ENCODE peak calls at places on chromosomes 5 and 9, in ten cellular contexts. L is ascending aorta, M is WTC11, X is endothelial cell, B is suprapubic skin, N is foreskin fibroblast, F is mucosa of descending colon, I is cardiac fibroblast, A is cardiac muscle cell, Y is fibroblast of mammary gland. G is an unnamed sample.

GRCh38 chr5:77994943-77995342 is 218.8 kb upstream of the TBCA start:
- DNase-seq in L (no peak), M (no peak), X (no peak), B (no peak), N (no peak), F (no peak), I (no peak), A (no peak), Y (no peak), G (no peak)

GRCh38 chr5:10636363-10637142 is 72.7 kb downstream of the ANKRD33B start:
- DNase-seq in L (no peak), M (no peak), X (no peak), B (peak; percentile 72), N (no peak), F (no peak), I (no peak), A (no peak), Y (no peak), G (no peak)

GRCh38 chr9:91896513-91897121 is 53.4 kb downstream of the ROR2 start:
- DNase-seq in L (no peak), M (no peak), X (no peak), B (no peak), N (no peak), F (no peak), I (peak; percentile 85), A (peak; percentile 91), Y (peak; percentile 78), G (no peak)

GRCh38 chr5:40404613-40405012 is 275.1 kb upstream of the PTGER4 start:
- DNase-seq in L (no peak), M (no peak), X (no peak), B (no peak), N (no peak), F (no peak), I (no peak), A (no peak), Y (no peak), G (no peak)

GRCh38 chr9:137176302-137177182 is 4.7 kb upstream of the TMEM210 start:
- DNase-seq in L (no peak), M (peak; percentile 48), X (peak; percentile 42), B (no peak), N (peak; percentile 67), F (no peak), I (peak; percentile 46), A (peak; percentile 47), Y (peak; percentile 34), G (no peak)

GRCh38 chr5:147482426-147483196 is 27.3 kb downstream of the DPYSL3 start:
- DNase-seq in L (no peak), M (no peak), X (no peak), B (no peak), N (no peak), F (no peak), I (peak; percentile 63), A (peak; percentile 53), Y (no peak), G (no peak)

GRCh38 chr5:35016179-35017056 is 31.3 kb downstream of the AGXT2 start:
- DNase-seq in L (no peak), M (no peak), X (no peak), B (no peak), N (no peak), F (no peak), I (no peak), A (no peak), Y (no peak), G (no peak)

GRCh38 chr9:30932226-30932625 is 1452.2 kb upstream of the ACO1 start:
- DNase-seq in L (no peak), M (no peak), X (no peak), B (no peak), N (no peak), F (no peak), I (no peak), A (no peak), Y (peak; percentile 0), G (no peak)

GRCh38 chr5:3325206-3325605 is 270.4 kb upstream of the IRX1 start:
- DNase-seq in L (no peak), M (no peak), X (no peak), B (no peak), N (peak; percentile 34), F (no peak), I (no peak), A (no peak), Y (no peak), G (peak; percentile 31)

GRCh38 chr5:90134892-90135291 is 274.7 kb downstream of the CETN3 start:
- DNase-seq in L (peak; percentile 94), M (no peak), X (no peak), B (no peak), N (peak; percentile 15), F (no peak), I (peak; percentile 91), A (peak; percentile 89), Y (peak; percentile 66), G (no peak)

GRCh38 chr9:2816476-2817141 is 27.3 kb downstream of the PUM3 start:
- DNase-seq in L (peak; percentile 88), M (no peak), X (no peak), B (no peak), N (peak; percentile 57), F (no peak), I (peak; percentile 93), A (peak; percentile 91), Y (peak; percentile 74), G (no peak)

DNA sequence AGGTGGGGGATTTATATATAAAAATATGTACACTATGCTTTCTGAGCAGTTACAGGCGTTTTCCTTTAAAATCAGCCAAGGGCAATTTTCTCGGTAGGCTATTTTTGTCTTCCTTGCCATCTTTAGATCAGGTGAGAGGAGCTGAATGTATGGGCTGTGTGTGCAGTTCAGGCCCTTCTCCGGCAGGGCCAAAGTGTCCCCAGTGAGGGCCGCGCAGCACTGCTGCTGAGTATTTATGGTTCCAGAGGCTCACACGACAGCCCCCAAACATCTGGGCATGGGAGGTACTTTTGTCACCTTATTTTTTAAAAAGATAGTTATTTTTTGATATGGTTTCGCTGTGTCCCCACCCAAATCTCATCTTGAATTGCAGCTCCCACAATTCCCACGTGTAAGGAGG is 11.5 kb downstream of the GFPT2 start:
- DNase-seq in L (no peak), M (no peak), X (no peak), B (no peak), N (no peak), F (peak; percentile 13), I (no peak), A (no peak), Y (no peak), G (no peak)
- TF ChIP-seq CTCF in L (no peak), M (no peak), X (no peak), B (no peak), N (no peak), F (no peak), I (no peak), A (no peak), Y (no peak), G (no peak)

DNA sequence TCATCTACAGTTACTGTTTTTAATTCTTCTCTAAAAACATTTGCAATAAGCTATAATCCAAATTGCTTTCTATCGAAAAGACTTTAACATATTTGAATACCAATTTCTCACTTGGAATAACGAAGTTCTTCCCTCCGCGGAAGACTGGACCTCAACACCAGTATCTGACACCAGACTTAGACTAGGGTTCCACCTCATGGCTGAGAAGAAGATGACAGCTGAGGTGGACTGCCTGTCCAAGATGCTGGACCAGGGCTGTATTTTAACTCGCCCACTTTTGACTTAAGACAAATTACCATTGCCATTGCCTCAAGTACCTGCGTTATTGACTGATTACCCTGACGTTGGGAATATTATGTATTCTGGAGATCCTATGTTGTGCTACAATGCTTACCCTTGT is 34.1 kb downstream of the ZMAT2 start:
- DNase-seq in L (no peak), M (no peak), X (no peak), B (no peak), N (peak; percentile 12), F (no peak), I (peak; percentile 14), A (no peak), Y (peak; percentile 21), G (no peak)
- TF ChIP-seq CTCF in L (peak; percentile 35), M (no peak), X (no peak), B (no peak), N (no peak), F (no peak), I (peak; percentile 22), A (peak; percentile 3), Y (peak; percentile 33), G (no peak)

GRCh38 chr9:128271512-128271911 is 4.3 kb downstream of the GOLGA2 start:
- DNase-seq in L (no peak), M (no peak), X (no peak), B (no peak), N (no peak), F (no peak), I (no peak), A (no peak), Y (no peak), G (no peak)

GRCh38 chr9:128275198-128276007 is at the start of gene GOLGA2:
- DNase-seq in L (peak; percentile 71), M (peak; percentile 48), X (peak; percentile 20), B (no peak), N (peak; percentile 63), F (no peak), I (peak; percentile 81), A (peak; percentile 73), Y (peak; percentile 66), G (peak; percentile 37)

GRCh38 chr9:128266868-128267590 is 8.8 kb downstream of the GOLGA2 start:
- DNase-seq in L (no peak), M (no peak), X (no peak), B (no peak), N (no peak), F (no peak), I (no peak), A (no peak), Y (no peak), G (no peak)

GRCh38 chr9:128274245-128274644 is 1.6 kb downstream of the GOLGA2 start:
- DNase-seq in L (no peak), M (no peak), X (no peak), B (no peak), N (no peak), F (no peak), I (no peak), A (no peak), Y (peak; percentile 28), G (no peak)

DNA sequence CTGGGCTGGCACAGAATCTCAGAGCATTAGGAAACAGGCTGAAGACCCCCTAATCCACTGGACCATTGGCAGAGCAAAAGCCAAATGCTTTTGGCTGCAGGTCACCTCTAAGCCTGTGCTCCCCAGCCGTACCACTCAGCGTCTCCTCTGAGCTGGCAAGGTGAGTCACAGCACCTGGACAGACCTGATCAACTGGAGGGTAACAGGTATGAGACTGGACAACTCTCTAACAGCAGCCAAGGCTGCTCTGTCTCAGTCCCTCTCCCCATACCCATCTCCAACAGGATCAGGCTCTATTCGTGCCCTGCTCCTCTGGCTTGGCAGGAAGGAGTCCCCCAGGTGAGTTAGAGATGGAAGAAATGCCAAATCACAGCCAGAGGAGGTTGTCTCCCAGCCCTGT is 4.7 kb downstream of the GOLGA2 start:
- DNase-seq in L (no peak), M (no peak), X (no peak), B (no peak), N (no peak), F (no peak), I (no peak), A (no peak), Y (no peak), G (no peak)
- TF ChIP-seq CTCF in L (no peak), M (no peak), X (no peak), B (no peak), N (no peak), F (no peak), I (no peak), A (no peak), Y (no peak), G (no peak)

DNA sequence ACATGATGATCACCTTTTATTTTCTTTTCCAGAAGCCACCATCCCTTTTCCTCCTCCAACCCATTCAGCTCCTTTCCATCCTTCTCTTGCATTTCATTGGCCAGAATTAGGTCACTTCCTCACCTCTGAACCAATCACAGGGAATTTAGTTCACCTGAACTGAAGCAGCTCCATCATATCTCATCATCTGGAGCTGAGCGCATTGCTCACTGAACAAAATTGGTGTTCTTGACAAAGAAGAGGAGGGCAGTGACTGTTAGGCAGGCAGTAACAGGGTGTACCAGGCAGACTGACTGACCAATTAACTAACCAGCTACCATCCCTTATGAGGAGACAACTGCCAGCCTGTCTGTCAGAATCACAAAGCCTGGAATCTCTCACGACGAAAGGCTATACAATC is 1.8 kb upstream of the ZNF354A start:
- DNase-seq in L (no peak), M (no peak), X (no peak), B (no peak), N (no peak), F (no peak), I (peak; percentile 3), A (no peak), Y (no peak), G (no peak)
- TF ChIP-seq CTCF in L (no peak), M (no peak), X (no peak), B (no peak), N (no peak), F (no peak), I (no peak), A (no peak), Y (no peak), G (no peak)